ENCODE peak calls at places on chromosomes 12 and 14, in ten cellular contexts. One of them, this sample, is unnamed.

GRCh38 chr12:6937481-6938352 is 5.9 kb upstream of the RNU7-1 start:
- DNase-seq in right lobe of liver: peak
- DNase-seq in gastrocnemius medialis: peak
- DNase-seq in endothelial cell: peak
- DNase-seq in lung: peak
- DNase-seq in Panc1: peak
- DNase-seq in mesothelial cell of epicardium: peak
- DNase-seq in epithelial cell of esophagus: peak
- DNase-seq in CD8-positive, alpha-beta T cell: peak
- DNase-seq in GM13976: peak
- DNase-seq in this sample: peak

GRCh38 chr14:65103150-65103760 is 938 bp upstream of the MAX start:
- DNase-seq in Panc1: no peak
- DNase-seq in gastrocnemius medialis: no peak
- DNase-seq in epithelial cell of esophagus: no peak
- DNase-seq in right lobe of liver: no peak
- DNase-seq in GM13976: peak
- DNase-seq in mesothelial cell of epicardium: no peak
- DNase-seq in CD8-positive, alpha-beta T cell: no peak
- DNase-seq in endothelial cell: no peak
- DNase-seq in lung: no peak
- DNase-seq in this sample: no peak

GRCh38 chr12:54360717-54361456 is 3.4 kb downstream of the GPR84 start:
- DNase-seq in endothelial cell: peak
- DNase-seq in lung: peak
- DNase-seq in epithelial cell of esophagus: peak
- DNase-seq in gastrocnemius medialis: peak
- DNase-seq in right lobe of liver: peak
- DNase-seq in GM13976: peak
- DNase-seq in CD8-positive, alpha-beta T cell: no peak
- DNase-seq in Panc1: peak
- DNase-seq in mesothelial cell of epicardium: peak
- DNase-seq in this sample: no peak

GRCh38 chr14:91315844-91316267 is 71.4 kb upstream of the GPR68 start:
- DNase-seq in right lobe of liver: no peak
- DNase-seq in CD8-positive, alpha-beta T cell: peak
- DNase-seq in lung: no peak
- DNase-seq in endothelial cell: no peak
- DNase-seq in epithelial cell of esophagus: no peak
- DNase-seq in mesothelial cell of epicardium: no peak
- DNase-seq in Panc1: no peak
- DNase-seq in gastrocnemius medialis: no peak
- DNase-seq in GM13976: peak
- DNase-seq in this sample: no peak

GRCh38 chr12:103715494-103715893 is 125.5 kb downstream of the NT5DC3 start:
- DNase-seq in endothelial cell: no peak
- DNase-seq in gastrocnemius medialis: no peak
- DNase-seq in right lobe of liver: no peak
- DNase-seq in CD8-positive, alpha-beta T cell: no peak
- DNase-seq in mesothelial cell of epicardium: no peak
- DNase-seq in Panc1: no peak
- DNase-seq in epithelial cell of esophagus: no peak
- DNase-seq in GM13976: no peak
- DNase-seq in lung: no peak
- DNase-seq in this sample: no peak

GRCh38 chr14:92789457-92790089 is 4.5 kb upstream of the GOLGA5 start:
- DNase-seq in GM13976: no peak
- DNase-seq in CD8-positive, alpha-beta T cell: no peak
- DNase-seq in Panc1: no peak
- DNase-seq in mesothelial cell of epicardium: no peak
- DNase-seq in right lobe of liver: no peak
- DNase-seq in gastrocnemius medialis: no peak
- DNase-seq in lung: no peak
- DNase-seq in epithelial cell of esophagus: peak
- DNase-seq in endothelial cell: no peak
- DNase-seq in this sample: no peak

GRCh38 chr14:80434574-80435321 is 223.4 kb upstream of the DIO2 start:
- DNase-seq in lung: no peak
- DNase-seq in CD8-positive, alpha-beta T cell: no peak
- DNase-seq in endothelial cell: no peak
- DNase-seq in mesothelial cell of epicardium: no peak
- DNase-seq in right lobe of liver: no peak
- DNase-seq in gastrocnemius medialis: no peak
- DNase-seq in GM13976: no peak
- DNase-seq in epithelial cell of esophagus: peak
- DNase-seq in Panc1: no peak
- DNase-seq in this sample: no peak

GRCh38 chr12:30026621-30027234 is 243.0 kb upstream of the TMTC1 start:
- DNase-seq in CD8-positive, alpha-beta T cell: no peak
- DNase-seq in Panc1: no peak
- DNase-seq in endothelial cell: no peak
- DNase-seq in GM13976: no peak
- DNase-seq in epithelial cell of esophagus: peak
- DNase-seq in right lobe of liver: no peak
- DNase-seq in mesothelial cell of epicardium: no peak
- DNase-seq in gastrocnemius medialis: no peak
- DNase-seq in lung: no peak
- DNase-seq in this sample: peak

GRCh38 chr12:41190360-41190759 is 2.2 kb downstream of the PDZRN4 start:
- DNase-seq in endothelial cell: peak
- DNase-seq in right lobe of liver: no peak
- DNase-seq in CD8-positive, alpha-beta T cell: no peak
- DNase-seq in Panc1: no peak
- DNase-seq in lung: no peak
- DNase-seq in GM13976: no peak
- DNase-seq in gastrocnemius medialis: no peak
- DNase-seq in epithelial cell of esophagus: peak
- DNase-seq in mesothelial cell of epicardium: no peak
- DNase-seq in this sample: no peak

GRCh38 chr14:104639481-104639880 is 34.9 kb upstream of the TMEM179 start:
- DNase-seq in GM13976: no peak
- DNase-seq in epithelial cell of esophagus: no peak
- DNase-seq in mesothelial cell of epicardium: no peak
- DNase-seq in lung: no peak
- DNase-seq in Panc1: no peak
- DNase-seq in right lobe of liver: no peak
- DNase-seq in CD8-positive, alpha-beta T cell: no peak
- DNase-seq in gastrocnemius medialis: no peak
- DNase-seq in endothelial cell: no peak
- DNase-seq in this sample: no peak

GRCh38 chr12:127388985-127389384 is 878.0 kb upstream of the TMEM132C start:
- DNase-seq in GM13976: no peak
- DNase-seq in lung: no peak
- DNase-seq in endothelial cell: no peak
- DNase-seq in Panc1: no peak
- DNase-seq in gastrocnemius medialis: no peak
- DNase-seq in CD8-positive, alpha-beta T cell: no peak
- DNase-seq in mesothelial cell of epicardium: no peak
- DNase-seq in right lobe of liver: no peak
- DNase-seq in epithelial cell of esophagus: peak
- DNase-seq in this sample: no peak

GRCh38 chr12:121796855-121797751 is 3.6 kb upstream of the RHOF start:
- DNase-seq in right lobe of liver: peak
- DNase-seq in gastrocnemius medialis: peak
- DNase-seq in epithelial cell of esophagus: peak
- DNase-seq in endothelial cell: peak
- DNase-seq in CD8-positive, alpha-beta T cell: no peak
- DNase-seq in Panc1: no peak
- DNase-seq in lung: peak
- DNase-seq in GM13976: no peak
- DNase-seq in mesothelial cell of epicardium: no peak
- DNase-seq in this sample: no peak

DNA sequence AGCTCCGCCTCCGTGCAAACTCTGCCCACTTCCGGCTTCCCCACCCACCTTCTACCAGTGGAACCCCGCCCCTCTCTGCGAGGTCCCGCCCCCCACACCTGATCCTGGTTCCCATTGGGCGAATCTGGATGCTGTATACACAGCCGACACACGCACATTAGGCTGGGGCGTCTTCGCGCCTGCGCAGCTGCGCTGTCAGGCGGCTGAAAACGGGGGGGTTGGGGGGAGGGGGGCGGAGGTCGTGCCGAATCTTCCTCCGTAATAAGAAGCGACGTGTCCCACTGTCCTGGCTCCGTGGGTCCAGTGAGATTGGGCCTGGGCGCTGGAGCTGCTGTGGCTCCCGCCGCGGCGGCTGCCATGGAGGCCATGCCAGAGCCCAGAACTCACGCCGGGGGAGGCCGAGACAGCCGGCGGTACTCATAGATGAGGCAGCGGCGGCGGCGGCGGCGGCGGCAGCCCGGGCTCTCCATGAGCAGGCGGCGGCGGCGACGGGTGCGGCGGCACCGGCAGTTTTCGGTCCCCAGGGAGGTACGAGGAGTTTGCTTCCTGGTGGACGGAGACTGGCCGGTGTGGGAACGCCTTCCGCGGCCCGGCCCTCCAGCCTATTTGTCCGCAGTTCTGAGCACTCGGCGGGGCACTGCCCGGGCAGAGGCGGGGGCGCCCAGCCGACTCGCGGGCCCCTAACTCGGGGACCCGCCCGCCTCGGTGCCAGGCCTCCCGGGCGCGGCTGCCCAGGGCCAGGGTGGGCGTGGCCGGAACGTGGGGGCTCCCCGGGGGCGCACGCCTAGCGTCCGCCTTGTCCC is 64.5 kb downstream of the KLHL28 start:
- DNase-seq in lung: peak
- DNase-seq in epithelial cell of esophagus: peak
- DNase-seq in Panc1: peak
- DNase-seq in gastrocnemius medialis: peak
- DNase-seq in right lobe of liver: peak
- DNase-seq in mesothelial cell of epicardium: peak
- DNase-seq in endothelial cell: peak
- DNase-seq in CD8-positive, alpha-beta T cell: peak
- DNase-seq in GM13976: peak
- DNase-seq in this sample: peak
- TF ChIP-seq CTCF in lung: no peak
- TF ChIP-seq CTCF in epithelial cell of esophagus: no peak
- TF ChIP-seq CTCF in Panc1: no peak
- TF ChIP-seq CTCF in gastrocnemius medialis: no peak
- TF ChIP-seq CTCF in right lobe of liver: no peak
- TF ChIP-seq CTCF in mesothelial cell of epicardium: no peak
- TF ChIP-seq CTCF in endothelial cell: no peak
- TF ChIP-seq CTCF in CD8-positive, alpha-beta T cell: no peak
- TF ChIP-seq CTCF in GM13976: no peak
- TF ChIP-seq CTCF in this sample: no peak

GRCh38 chr14:60265163-60265562 is 16.1 kb downstream of the PPM1A start:
- DNase-seq in lung: no peak
- DNase-seq in gastrocnemius medialis: no peak
- DNase-seq in epithelial cell of esophagus: no peak
- DNase-seq in mesothelial cell of epicardium: no peak
- DNase-seq in right lobe of liver: no peak
- DNase-seq in CD8-positive, alpha-beta T cell: no peak
- DNase-seq in GM13976: no peak
- DNase-seq in endothelial cell: no peak
- DNase-seq in Panc1: no peak
- DNase-seq in this sample: no peak

GRCh38 chr14:60272177-60272576 is 23.2 kb downstream of the PPM1A start:
- DNase-seq in CD8-positive, alpha-beta T cell: no peak
- DNase-seq in lung: no peak
- DNase-seq in Panc1: no peak
- DNase-seq in GM13976: no peak
- DNase-seq in endothelial cell: no peak
- DNase-seq in mesothelial cell of epicardium: no peak
- DNase-seq in right lobe of liver: no peak
- DNase-seq in epithelial cell of esophagus: no peak
- DNase-seq in gastrocnemius medialis: no peak
- DNase-seq in this sample: no peak

GRCh38 chr14:60266021-60266937 is 17.3 kb downstream of the PPM1A start:
- DNase-seq in epithelial cell of esophagus: peak
- DNase-seq in Panc1: no peak
- DNase-seq in lung: no peak
- DNase-seq in GM13976: no peak
- DNase-seq in endothelial cell: peak
- DNase-seq in CD8-positive, alpha-beta T cell: no peak
- DNase-seq in right lobe of liver: no peak
- DNase-seq in mesothelial cell of epicardium: no peak
- DNase-seq in gastrocnemius medialis: no peak
- DNase-seq in this sample: no peak
- TF ChIP-seq CTCF in epithelial cell of esophagus: peak
- TF ChIP-seq CTCF in Panc1: peak
- TF ChIP-seq CTCF in lung: no peak
- TF ChIP-seq CTCF in GM13976: no peak
- TF ChIP-seq CTCF in endothelial cell: peak
- TF ChIP-seq CTCF in CD8-positive, alpha-beta T cell: peak
- TF ChIP-seq CTCF in right lobe of liver: peak
- TF ChIP-seq CTCF in mesothelial cell of epicardium: no peak
- TF ChIP-seq CTCF in gastrocnemius medialis: peak
- TF ChIP-seq CTCF in this sample: peak

DNA sequence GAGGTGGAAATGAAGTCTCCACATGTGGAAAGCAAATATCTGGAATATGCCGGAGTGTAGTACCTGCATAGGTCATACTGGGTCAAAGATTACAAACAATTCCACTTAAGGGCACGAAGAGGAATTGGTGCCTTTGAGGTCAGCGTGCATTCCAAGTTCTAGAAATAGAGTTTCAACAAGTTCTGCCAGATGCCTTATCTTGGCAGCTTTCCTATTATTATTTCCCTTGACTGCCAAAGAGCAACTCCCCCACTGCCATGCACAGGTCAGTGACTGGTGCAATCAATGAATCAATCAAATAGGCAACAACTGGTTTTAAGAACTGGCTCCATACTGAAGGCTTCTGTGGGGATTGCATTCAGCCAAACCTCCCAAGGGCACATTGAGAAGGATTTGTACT is 115.4 kb upstream of the PCED1B start:
- DNase-seq in lung: no peak
- DNase-seq in epithelial cell of esophagus: peak
- DNase-seq in right lobe of liver: no peak
- DNase-seq in mesothelial cell of epicardium: no peak
- DNase-seq in CD8-positive, alpha-beta T cell: no peak
- DNase-seq in GM13976: no peak
- DNase-seq in endothelial cell: no peak
- DNase-seq in gastrocnemius medialis: no peak
- DNase-seq in Panc1: no peak
- DNase-seq in this sample: no peak
- TF ChIP-seq CTCF in lung: no peak
- TF ChIP-seq CTCF in epithelial cell of esophagus: no peak
- TF ChIP-seq CTCF in right lobe of liver: no peak
- TF ChIP-seq CTCF in mesothelial cell of epicardium: no peak
- TF ChIP-seq CTCF in CD8-positive, alpha-beta T cell: no peak
- TF ChIP-seq CTCF in GM13976: no peak
- TF ChIP-seq CTCF in endothelial cell: no peak
- TF ChIP-seq CTCF in gastrocnemius medialis: no peak
- TF ChIP-seq CTCF in Panc1: no peak
- TF ChIP-seq CTCF in this sample: no peak

GRCh38 chr12:51083140-51083833 is at the start of gene CSRNP2:
- DNase-seq in CD8-positive, alpha-beta T cell: peak
- DNase-seq in GM13976: peak
- DNase-seq in lung: peak
- DNase-seq in Panc1: peak
- DNase-seq in endothelial cell: peak
- DNase-seq in right lobe of liver: peak
- DNase-seq in gastrocnemius medialis: peak
- DNase-seq in epithelial cell of esophagus: peak
- DNase-seq in mesothelial cell of epicardium: peak
- DNase-seq in this sample: peak
- TF ChIP-seq CTCF in CD8-positive, alpha-beta T cell: no peak
- TF ChIP-seq CTCF in GM13976: no peak
- TF ChIP-seq CTCF in lung: no peak
- TF ChIP-seq CTCF in Panc1: no peak
- TF ChIP-seq CTCF in endothelial cell: no peak
- TF ChIP-seq CTCF in right lobe of liver: no peak
- TF ChIP-seq CTCF in gastrocnemius medialis: no peak
- TF ChIP-seq CTCF in epithelial cell of esophagus: no peak
- TF ChIP-seq CTCF in mesothelial cell of epicardium: no peak
- TF ChIP-seq CTCF in this sample: no peak

GRCh38 chr12:44574586-44574985 is 301.5 kb downstream of the NELL2 start:
- DNase-seq in GM13976: no peak
- DNase-seq in right lobe of liver: no peak
- DNase-seq in endothelial cell: no peak
- DNase-seq in gastrocnemius medialis: no peak
- DNase-seq in epithelial cell of esophagus: no peak
- DNase-seq in mesothelial cell of epicardium: no peak
- DNase-seq in lung: no peak
- DNase-seq in Panc1: no peak
- DNase-seq in CD8-positive, alpha-beta T cell: no peak
- DNase-seq in this sample: no peak
- TF ChIP-seq CTCF in GM13976: no peak
- TF ChIP-seq CTCF in right lobe of liver: no peak
- TF ChIP-seq CTCF in endothelial cell: no peak
- TF ChIP-seq CTCF in gastrocnemius medialis: no peak
- TF ChIP-seq CTCF in epithelial cell of esophagus: no peak
- TF ChIP-seq CTCF in mesothelial cell of epicardium: no peak
- TF ChIP-seq CTCF in lung: no peak
- TF ChIP-seq CTCF in Panc1: no peak
- TF ChIP-seq CTCF in CD8-positive, alpha-beta T cell: no peak
- TF ChIP-seq CTCF in this sample: no peak